ENCODE peak calls at places on chromosomes 7 and 10, in ten cellular contexts. B is MV-4-11; V is RKO; G is activated T-cell treated with anti-CD3 and anti-CD28 coated beads, Interleukin-2, amount 50 U/mL, for 72 hours; O is activated naive CD8-positive, alpha-beta T cell treated with anti-CD3 and anti-CD28 coated beads, Interleukin-2, amount 10 ng/mL, durations not matched to agents 7 days and 5 days; W is astrocyte of the spinal cord; H is hepatic stellate cell; Y is KG1; M is esophagus muscularis mucosa; Q is activated CD4-positive, alpha-beta memory T cell treated with anti-CD3 and anti-CD28 coated beads for 36 hours. L is an unnamed sample.
A peak's percentile ranks its signal among the peaks of the same experiment; 100 is the strongest.

GRCh38 chr10:97849491-97850402 is at the start of gene GOLGA7B:
- DNase-seq in B (no peak), V (peak; percentile 29), G (peak; percentile 66), O (peak; percentile 85), W (no peak), H (peak; percentile 35), Y (no peak), M (no peak), Q (peak; percentile 68), L (peak; percentile 37)

GRCh38 chr10:28202941-28203352 is 99.9 kb downstream of the MPP7 start:
- DNase-seq in B (no peak), V (no peak), G (no peak), O (no peak), W (no peak), H (no peak), Y (no peak), M (no peak), Q (no peak), L (no peak)

GRCh38 chr7:15508258-15508657 is 53.6 kb downstream of the AGMO start:
- DNase-seq in B (no peak), V (no peak), G (no peak), O (no peak), W (peak; percentile 22), H (no peak), Y (no peak), M (no peak), Q (no peak), L (peak; percentile 83)

GRCh38 chr10:103793429-103793828 is 61.9 kb downstream of the SH3PXD2A start:
- DNase-seq in B (no peak), V (no peak), G (no peak), O (no peak), W (no peak), H (no peak), Y (no peak), M (no peak), Q (no peak), L (no peak)

GRCh38 chr7:50552139-50552538 is 13.1 kb downstream of the DDC start:
- DNase-seq in B (no peak), V (no peak), G (no peak), O (no peak), W (no peak), H (no peak), Y (no peak), M (no peak), Q (no peak), L (no peak)

GRCh38 chr10:78175444-78175843 is 141.8 kb downstream of the RPS24 start:
- DNase-seq in B (no peak), V (no peak), G (no peak), O (no peak), W (no peak), H (no peak), Y (no peak), M (no peak), Q (no peak), L (no peak)

GRCh38 chr7:107318523-107319160 is 149.8 kb downstream of the HBP1 start:
- DNase-seq in B (peak; percentile 22), V (peak; percentile 23), G (no peak), O (no peak), W (peak; percentile 14), H (no peak), Y (no peak), M (no peak), Q (no peak), L (no peak)

GRCh38 chr10:72173267-72173634 is 42.6 kb upstream of the ANAPC16 start:
- DNase-seq in B (peak; percentile 14), V (no peak), G (no peak), O (no peak), W (no peak), H (no peak), Y (no peak), M (no peak), Q (no peak), L (no peak)

GRCh38 chr7:39073432-39073831 is 95.7 kb downstream of the POU6F2 start:
- DNase-seq in B (no peak), V (no peak), G (no peak), O (no peak), W (no peak), H (no peak), Y (no peak), M (no peak), Q (no peak), L (peak; percentile 15)

GRCh38 chr7:6385110-6385792 is 62.5 kb downstream of the DAGLB start:
- DNase-seq in B (peak; percentile 32), V (peak; percentile 92), G (no peak), O (no peak), W (peak; percentile 94), H (peak; percentile 76), Y (no peak), M (no peak), Q (no peak), L (peak; percentile 91)

GRCh38 chr10:128150045-128150493 is 23.8 kb upstream of the MKI67 start:
- DNase-seq in B (peak; percentile 57), V (no peak), G (peak; percentile 87), O (peak; percentile 94), W (peak; percentile 41), H (peak; percentile 84), Y (peak; percentile 57), M (no peak), Q (peak; percentile 82), L (peak; percentile 84)

GRCh38 chr10:33418309-33418708 is 83.8 kb upstream of the NRP1 start:
- DNase-seq in B (peak; percentile 71), V (no peak), G (no peak), O (no peak), W (no peak), H (no peak), Y (no peak), M (no peak), Q (no peak), L (no peak)

GRCh38 chr10:75406158-75407065 is 4.8 kb upstream of the ZNF503 start:
- DNase-seq in B (no peak), V (no peak), G (no peak), O (no peak), W (no peak), H (no peak), Y (no peak), M (no peak), Q (no peak), L (no peak)

GRCh38 chr10:53379951-53380350 is 607.4 kb upstream of the MBL2 start:
- DNase-seq in B (no peak), V (peak; percentile 9), G (no peak), O (no peak), W (no peak), H (no peak), Y (no peak), M (no peak), Q (no peak), L (no peak)

GRCh38 chr7:134966691-134967090 is 19.6 kb upstream of the AGBL3 start:
- DNase-seq in B (no peak), V (no peak), G (no peak), O (no peak), W (no peak), H (no peak), Y (no peak), M (no peak), Q (no peak), L (no peak)

GRCh38 chr10:107126668-107127067 is 37.8 kb downstream of the SORCS1 start:
- DNase-seq in B (no peak), V (no peak), G (no peak), O (no peak), W (no peak), H (no peak), Y (no peak), M (no peak), Q (no peak), L (no peak)

GRCh38 chr10:4685904-4686643 is 139.9 kb upstream of the AKR1E2 start:
- DNase-seq in B (no peak), V (no peak), G (no peak), O (no peak), W (no peak), H (no peak), Y (no peak), M (no peak), Q (no peak), L (no peak)

GRCh38 chr7:106462365-106462859 is 177.6 kb upstream of the NAMPT start:
- DNase-seq in B (peak; percentile 55), V (peak; percentile 63), G (peak; percentile 40), O (no peak), W (peak; percentile 72), H (peak; percentile 11), Y (no peak), M (no peak), Q (no peak), L (peak; percentile 68)

GRCh38 chr10:113844091-113844490 is 9.8 kb downstream of the DCLRE1A start:
- DNase-seq in B (no peak), V (no peak), G (no peak), O (no peak), W (no peak), H (no peak), Y (no peak), M (no peak), Q (no peak), L (peak; percentile 60)

GRCh38 chr10:91340613-91341362 is 69.4 kb upstream of the HECTD2 start:
- DNase-seq in B (peak; percentile 86), V (peak; percentile 98), G (no peak), O (no peak), W (peak; percentile 94), H (peak; percentile 19), Y (no peak), M (no peak), Q (peak; percentile 23), L (peak; percentile 94)

L was measured in dermis blood vessel endothelial cell.